ENCODE peak calls at places on chromosomes 6 and 20, in four cellular contexts. L is T-cell, O is left cardiac atrium, E is H9. M is an unnamed sample.

GRCh38 chr6:16184129-16184528 is 54.3 kb upstream of the GMPR start:
- DNase-seq in E (peak), O (no peak), L (no peak), M (no peak)

GRCh38 chr20:51631011-51631950 is 88.8 kb upstream of the NFATC2 start:
- DNase-seq in O (peak), E (no peak), L (no peak), M (peak)

GRCh38 chr6:170031096-170031471 is 259.8 kb downstream of the DLL1 start:
- DNase-seq in E (no peak), O (no peak), L (no peak), M (no peak)

GRCh38 chr6:157669747-157670216 is 153.3 kb upstream of the SNX9 start:
- DNase-seq in L (no peak), E (peak), O (peak), M (no peak)

GRCh38 chr6:110858016-110858415 is 16.6 kb upstream of the AMD1 start:
- DNase-seq in O (no peak), L (no peak), E (no peak), M (no peak)

GRCh38 chr20:53657732-53658131 is 64.1 kb upstream of the ZNF217 start:
- DNase-seq in O (no peak), L (no peak), E (no peak), M (no peak)

GRCh38 chr6:24931296-24931695 is 4.5 kb downstream of the RIPOR2 start:
- DNase-seq in E (no peak), O (no peak), L (no peak), M (no peak)

GRCh38 chr20:45157977-45158376 is 16.7 kb upstream of the PI3 start:
- DNase-seq in O (no peak), E (no peak), L (no peak), M (no peak)

GRCh38 chr6:66605971-66606370 is 898.9 kb upstream of the EYS start:
- DNase-seq in E (no peak), L (no peak), O (no peak), M (no peak)

GRCh38 chr20:4813839-4814695 is 92.4 kb downstream of the PRND start:
- DNase-seq in L (peak), O (no peak), E (no peak), M (no peak)

GRCh38 chr20:43855803-43856202 is 58.8 kb upstream of the TOX2 start:
- DNase-seq in E (no peak), O (no peak), L (no peak), M (no peak)

GRCh38 chr6:12279322-12280098 is 10.7 kb upstream of the EDN1 start:
- DNase-seq in L (no peak), O (no peak), E (no peak), M (no peak)

GRCh38 chr20:47067776-47068175 is 173.1 kb downstream of the EYA2 start:
- DNase-seq in L (no peak), E (no peak), O (no peak), M (no peak)

GRCh38 chr6:161141173-161141572 is 132.7 kb downstream of the AGPAT4 start:
- DNase-seq in O (no peak), E (no peak), L (no peak), M (no peak)

GRCh38 chr6:128655978-128656498 is 135.6 kb upstream of the PTPRK start:
- DNase-seq in O (no peak), E (no peak), L (no peak), M (no peak)

GRCh38 chr6:1554241-1554880 is 55.4 kb upstream of the FOXC1 start:
- DNase-seq in L (no peak), O (no peak), E (no peak), M (no peak)

GRCh38 chr20:11260611-11261010 is 586.8 kb upstream of the JAG1 start:
- DNase-seq in O (no peak), E (no peak), L (no peak), M (no peak)

GRCh38 chr6:143965503-143966171 is 42.4 kb downstream of the PLAGL1 start:
- DNase-seq in E (no peak), O (no peak), L (no peak), M (no peak)

GRCh38 chr6:140921366-140922226 is 1211.1 kb upstream of the GJE1 start:
- DNase-seq in L (no peak), E (no peak), O (no peak), M (no peak)

GRCh38 chr6:35327349-35328027 is 14.9 kb upstream of the PPARD start:
- DNase-seq in O (peak), L (peak), E (peak), M (no peak)

GRCh38 chr6:37646986-37647764 is 50.5 kb downstream of the MDGA1 start:
- DNase-seq in L (no peak), O (no peak), E (no peak), M (no peak)

GRCh38 chr6:42451595-42452170 is at the start of gene TRERF1:
- DNase-seq in L (peak), O (peak), E (peak), M (no peak)

GRCh38 chr6:151109361-151109760 is 130.4 kb upstream of the AKAP12 start:
- DNase-seq in L (no peak), E (no peak), O (no peak), M (no peak)

GRCh38 chr6:137188855-137189254 is 15.4 kb upstream of the IL22RA2 start:
- DNase-seq in L (no peak), O (no peak), E (no peak), M (no peak)

GRCh38 chr6:154258064-154258757 is 98.4 kb downstream of the IPCEF1 start:
- DNase-seq in E (no peak), L (no peak), O (no peak), M (no peak)

GRCh38 chr6:37938909-37939308 is 119.4 kb downstream of the ZFAND3 start:
- DNase-seq in E (no peak), O (no peak), L (no peak), M (no peak)

GRCh38 chr6:85594197-85594930 is 706 bp upstream of the SNX14 start:
- DNase-seq in O (no peak), L (peak), E (no peak), M (no peak)